ENCODE peak calls at places on chromosomes 11 and 22, in seven cellular contexts. One of them, this sample, is unnamed.

GRCh38 chr11:12377106-12377823 is at the start of gene PARVA:
- DNase-seq in esophagus muscularis mucosa: peak; percentile 92
- DNase-seq in body of pancreas: peak; percentile 77
- DNase-seq in IMR-90: peak; percentile 81
- DNase-seq in GM12878: no peak
- DNase-seq in tibial nerve: peak; percentile 36
- DNase-seq in endothelial cell of umbilical vein: peak; percentile 78
- DNase-seq in this sample: peak; percentile 68

GRCh38 chr22:48838846-48839730 is 988.6 kb downstream of the BRD1 start:
- DNase-seq in tibial nerve: no peak
- DNase-seq in esophagus muscularis mucosa: no peak
- DNase-seq in body of pancreas: no peak
- DNase-seq in GM12878: no peak
- DNase-seq in endothelial cell of umbilical vein: no peak
- DNase-seq in IMR-90: no peak
- DNase-seq in this sample: no peak

GRCh38 chr22:24094966-24095365 is 83.9 kb downstream of the CABIN1 start:
- DNase-seq in esophagus muscularis mucosa: no peak
- DNase-seq in IMR-90: no peak
- DNase-seq in body of pancreas: no peak
- DNase-seq in tibial nerve: no peak
- DNase-seq in GM12878: no peak
- DNase-seq in endothelial cell of umbilical vein: no peak
- DNase-seq in this sample: no peak

GRCh38 chr22:43714104-43714503 is 98.0 kb downstream of the EFCAB6 start:
- DNase-seq in body of pancreas: no peak
- DNase-seq in endothelial cell of umbilical vein: no peak
- DNase-seq in esophagus muscularis mucosa: no peak
- DNase-seq in tibial nerve: no peak
- DNase-seq in GM12878: no peak
- DNase-seq in IMR-90: no peak
- DNase-seq in this sample: no peak

GRCh38 chr22:28893810-28894209 is 10.4 kb downstream of the ZNRF3 start:
- DNase-seq in tibial nerve: no peak
- DNase-seq in GM12878: no peak
- DNase-seq in body of pancreas: no peak
- DNase-seq in IMR-90: no peak
- DNase-seq in endothelial cell of umbilical vein: no peak
- DNase-seq in esophagus muscularis mucosa: no peak
- DNase-seq in this sample: no peak

GRCh38 chr22:32584650-32585049 is 110.0 kb downstream of the FBXO7 start:
- DNase-seq in IMR-90: peak; percentile 64
- DNase-seq in body of pancreas: no peak
- DNase-seq in esophagus muscularis mucosa: no peak
- DNase-seq in GM12878: no peak
- DNase-seq in tibial nerve: peak; percentile 76
- DNase-seq in endothelial cell of umbilical vein: no peak
- DNase-seq in this sample: no peak

GRCh38 chr11:76010051-76010450 is 195.0 kb downstream of the UVRAG start:
- DNase-seq in tibial nerve: no peak
- DNase-seq in GM12878: no peak
- DNase-seq in body of pancreas: no peak
- DNase-seq in IMR-90: no peak
- DNase-seq in esophagus muscularis mucosa: no peak
- DNase-seq in endothelial cell of umbilical vein: no peak
- DNase-seq in this sample: no peak

GRCh38 chr11:126736682-126737404 is 263.7 kb downstream of the KIRREL3 start:
- DNase-seq in esophagus muscularis mucosa: no peak
- DNase-seq in endothelial cell of umbilical vein: no peak
- DNase-seq in IMR-90: no peak
- DNase-seq in body of pancreas: no peak
- DNase-seq in tibial nerve: no peak
- DNase-seq in GM12878: no peak
- DNase-seq in this sample: no peak

GRCh38 chr11:117949062-117949461 is 19.9 kb upstream of the TMPRSS13 start:
- DNase-seq in body of pancreas: no peak
- DNase-seq in tibial nerve: no peak
- DNase-seq in IMR-90: no peak
- DNase-seq in GM12878: no peak
- DNase-seq in endothelial cell of umbilical vein: no peak
- DNase-seq in esophagus muscularis mucosa: no peak
- DNase-seq in this sample: no peak

GRCh38 chr11:119979716-119980115 is 158.2 kb downstream of the TRIM29 start:
- DNase-seq in endothelial cell of umbilical vein: no peak
- DNase-seq in esophagus muscularis mucosa: no peak
- DNase-seq in GM12878: no peak
- DNase-seq in body of pancreas: no peak
- DNase-seq in tibial nerve: no peak
- DNase-seq in IMR-90: no peak
- DNase-seq in this sample: no peak

GRCh38 chr22:49590851-49591445 is 236.7 kb downstream of the BRD1 start:
- DNase-seq in endothelial cell of umbilical vein: no peak
- DNase-seq in tibial nerve: no peak
- DNase-seq in esophagus muscularis mucosa: no peak
- DNase-seq in body of pancreas: no peak
- DNase-seq in GM12878: no peak
- DNase-seq in IMR-90: no peak
- DNase-seq in this sample: no peak

GRCh38 chr11:34205326-34206035 is 100.1 kb downstream of the NAT10 start:
- DNase-seq in IMR-90: peak; percentile 39
- DNase-seq in body of pancreas: no peak
- DNase-seq in GM12878: no peak
- DNase-seq in esophagus muscularis mucosa: no peak
- DNase-seq in tibial nerve: no peak
- DNase-seq in endothelial cell of umbilical vein: no peak
- DNase-seq in this sample: no peak

GRCh38 chr11:45872513-45873356 is 12.7 kb upstream of the MAPK8IP1 start:
- DNase-seq in body of pancreas: peak; percentile 64
- DNase-seq in tibial nerve: no peak
- DNase-seq in endothelial cell of umbilical vein: peak; percentile 57
- DNase-seq in esophagus muscularis mucosa: no peak
- DNase-seq in IMR-90: peak; percentile 95
- DNase-seq in GM12878: no peak
- DNase-seq in this sample: peak; percentile 83

GRCh38 chr22:42632096-42632495 is 8.3 kb downstream of the ATP5MGL start:
- DNase-seq in esophagus muscularis mucosa: no peak
- DNase-seq in IMR-90: no peak
- DNase-seq in GM12878: no peak
- DNase-seq in tibial nerve: peak; percentile 4
- DNase-seq in body of pancreas: no peak
- DNase-seq in endothelial cell of umbilical vein: no peak
- DNase-seq in this sample: no peak

GRCh38 chr11:134940441-134941125 is 528.5 kb upstream of the B3GAT1 start:
- DNase-seq in IMR-90: no peak
- DNase-seq in GM12878: no peak
- DNase-seq in endothelial cell of umbilical vein: no peak
- DNase-seq in esophagus muscularis mucosa: no peak
- DNase-seq in tibial nerve: no peak
- DNase-seq in body of pancreas: no peak
- DNase-seq in this sample: no peak

GRCh38 chr22:47716890-47717615 is 954.6 kb downstream of the TBC1D22A start:
- DNase-seq in tibial nerve: no peak
- DNase-seq in IMR-90: no peak
- DNase-seq in GM12878: no peak
- DNase-seq in esophagus muscularis mucosa: peak; percentile 68
- DNase-seq in body of pancreas: no peak
- DNase-seq in endothelial cell of umbilical vein: no peak
- DNase-seq in this sample: no peak

GRCh38 chr11:534592-535518 is 521 bp downstream of the HRAS start:
- DNase-seq in tibial nerve: no peak
- DNase-seq in GM12878: no peak
- DNase-seq in body of pancreas: peak; percentile 42
- DNase-seq in endothelial cell of umbilical vein: peak; percentile 24
- DNase-seq in esophagus muscularis mucosa: no peak
- DNase-seq in IMR-90: no peak
- DNase-seq in this sample: no peak

GRCh38 chr11:11157201-11157600 is 195.8 kb downstream of the CSNK2A3 start:
- DNase-seq in endothelial cell of umbilical vein: peak; percentile 6
- DNase-seq in tibial nerve: no peak
- DNase-seq in IMR-90: peak; percentile 8
- DNase-seq in esophagus muscularis mucosa: peak; percentile 45
- DNase-seq in body of pancreas: no peak
- DNase-seq in GM12878: no peak
- DNase-seq in this sample: no peak

GRCh38 chr11:112925516-112926310 is 35.5 kb upstream of the NCAM1 start:
- DNase-seq in IMR-90: no peak
- DNase-seq in endothelial cell of umbilical vein: no peak
- DNase-seq in tibial nerve: no peak
- DNase-seq in body of pancreas: no peak
- DNase-seq in esophagus muscularis mucosa: no peak
- DNase-seq in GM12878: no peak
- DNase-seq in this sample: no peak

GRCh38 chr11:105000167-105000566 is 22.8 kb downstream of the CASP5 start:
- DNase-seq in body of pancreas: no peak
- DNase-seq in endothelial cell of umbilical vein: no peak
- DNase-seq in IMR-90: no peak
- DNase-seq in esophagus muscularis mucosa: no peak
- DNase-seq in tibial nerve: no peak
- DNase-seq in GM12878: no peak
- DNase-seq in this sample: no peak

GRCh38 chr11:15774021-15774862 is 582.1 kb downstream of the SOX6 start:
- DNase-seq in tibial nerve: no peak
- DNase-seq in GM12878: no peak
- DNase-seq in endothelial cell of umbilical vein: no peak
- DNase-seq in IMR-90: no peak
- DNase-seq in body of pancreas: no peak
- DNase-seq in esophagus muscularis mucosa: peak; percentile 72
- DNase-seq in this sample: no peak

GRCh38 chr22:47836957-47837356 is 1074.5 kb downstream of the TBC1D22A start:
- DNase-seq in IMR-90: no peak
- DNase-seq in body of pancreas: no peak
- DNase-seq in GM12878: no peak
- DNase-seq in endothelial cell of umbilical vein: no peak
- DNase-seq in esophagus muscularis mucosa: no peak
- DNase-seq in tibial nerve: no peak
- DNase-seq in this sample: peak; percentile 43

GRCh38 chr11:71426413-71426812 is 21.8 kb downstream of the DHCR7 start:
- DNase-seq in endothelial cell of umbilical vein: no peak
- DNase-seq in tibial nerve: no peak
- DNase-seq in GM12878: peak; percentile 8
- DNase-seq in esophagus muscularis mucosa: no peak
- DNase-seq in IMR-90: no peak
- DNase-seq in body of pancreas: no peak
- DNase-seq in this sample: no peak

GRCh38 chr11:3853935-3854659 is 1.4 kb upstream of the STIM1 start:
- DNase-seq in esophagus muscularis mucosa: no peak
- DNase-seq in endothelial cell of umbilical vein: no peak
- DNase-seq in IMR-90: no peak
- DNase-seq in body of pancreas: peak; percentile 45
- DNase-seq in GM12878: peak; percentile 86
- DNase-seq in tibial nerve: no peak
- DNase-seq in this sample: peak; percentile 54

GRCh38 chr22:24459911-24460310 is 32.5 kb downstream of the ADORA2A start:
- DNase-seq in body of pancreas: no peak
- DNase-seq in GM12878: no peak
- DNase-seq in endothelial cell of umbilical vein: peak; percentile 87
- DNase-seq in esophagus muscularis mucosa: no peak
- DNase-seq in IMR-90: no peak
- DNase-seq in tibial nerve: no peak
- DNase-seq in this sample: no peak

GRCh38 chr22:41285820-41286638 is at the start of gene RANGAP1:
- DNase-seq in body of pancreas: peak; percentile 98
- DNase-seq in GM12878: peak; percentile 98
- DNase-seq in IMR-90: peak; percentile 98
- DNase-seq in tibial nerve: peak; percentile 91
- DNase-seq in esophagus muscularis mucosa: peak; percentile 99
- DNase-seq in endothelial cell of umbilical vein: peak; percentile 99
- DNase-seq in this sample: peak; percentile 99
- TF ChIP-seq POLR2A in body of pancreas: peak; percentile 92
- TF ChIP-seq POLR2A in GM12878: peak; percentile 92
- TF ChIP-seq POLR2A in IMR-90: peak; percentile 95
- TF ChIP-seq POLR2A in tibial nerve: no peak
- TF ChIP-seq POLR2A in esophagus muscularis mucosa: peak; percentile 62
- TF ChIP-seq POLR2A in endothelial cell of umbilical vein: peak; percentile 72
- TF ChIP-seq POLR2A in this sample: peak; percentile 82

GRCh38 chr11:48127521-48128183 is 89.0 kb upstream of the OR4B1 start:
- DNase-seq in esophagus muscularis mucosa: no peak
- DNase-seq in IMR-90: no peak
- DNase-seq in GM12878: no peak
- DNase-seq in endothelial cell of umbilical vein: no peak
- DNase-seq in tibial nerve: no peak
- DNase-seq in body of pancreas: no peak
- DNase-seq in this sample: no peak
- H3K36me3 ChIP-seq in esophagus muscularis mucosa: peaks cover 6% of the 10 kb centered on the region
- H3K36me3 ChIP-seq in IMR-90: peaks cover 31% of the 10 kb centered on the region
- H3K36me3 ChIP-seq in GM12878: no peaks in the 10 kb centered on the region
- H3K36me3 ChIP-seq in endothelial cell of umbilical vein: no peaks in the 10 kb centered on the region
- H3K36me3 ChIP-seq in tibial nerve: no peaks in the 10 kb centered on the region
- H3K36me3 ChIP-seq in body of pancreas: peaks cover 28% of the 10 kb centered on the region
- H3K36me3 ChIP-seq in this sample: peaks cover 12% of the 10 kb centered on the region

DNA sequence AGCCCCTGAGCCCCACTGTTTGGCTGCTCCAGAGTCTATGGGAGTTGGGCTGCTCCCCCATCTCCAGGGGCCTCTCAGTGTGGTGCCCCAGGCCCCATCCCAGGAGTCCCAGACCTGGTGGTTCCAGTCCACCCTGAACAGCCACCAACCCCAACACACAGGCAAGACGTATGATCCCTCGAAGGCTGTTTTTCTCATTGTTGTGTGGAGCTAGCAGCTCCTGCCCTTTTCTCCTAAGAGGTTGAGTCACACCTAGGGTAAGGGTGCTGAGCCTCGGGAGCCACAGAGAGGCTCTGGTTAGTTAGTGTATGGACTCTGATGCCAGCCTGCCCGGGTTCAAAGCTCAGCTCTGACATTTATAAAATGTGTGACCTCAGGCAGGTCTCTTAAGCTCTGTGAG is 47.1 kb downstream of the FBLN1 start:
- DNase-seq in GM12878: no peak
- DNase-seq in tibial nerve: no peak
- DNase-seq in esophagus muscularis mucosa: no peak
- DNase-seq in body of pancreas: no peak
- DNase-seq in IMR-90: no peak
- DNase-seq in endothelial cell of umbilical vein: no peak
- DNase-seq in this sample: no peak
- TF ChIP-seq POLR2A in GM12878: no peak
- TF ChIP-seq POLR2A in tibial nerve: no peak
- TF ChIP-seq POLR2A in esophagus muscularis mucosa: no peak
- TF ChIP-seq POLR2A in body of pancreas: no peak
- TF ChIP-seq POLR2A in IMR-90: no peak
- TF ChIP-seq POLR2A in endothelial cell of umbilical vein: no peak
- TF ChIP-seq POLR2A in this sample: no peak

DNA sequence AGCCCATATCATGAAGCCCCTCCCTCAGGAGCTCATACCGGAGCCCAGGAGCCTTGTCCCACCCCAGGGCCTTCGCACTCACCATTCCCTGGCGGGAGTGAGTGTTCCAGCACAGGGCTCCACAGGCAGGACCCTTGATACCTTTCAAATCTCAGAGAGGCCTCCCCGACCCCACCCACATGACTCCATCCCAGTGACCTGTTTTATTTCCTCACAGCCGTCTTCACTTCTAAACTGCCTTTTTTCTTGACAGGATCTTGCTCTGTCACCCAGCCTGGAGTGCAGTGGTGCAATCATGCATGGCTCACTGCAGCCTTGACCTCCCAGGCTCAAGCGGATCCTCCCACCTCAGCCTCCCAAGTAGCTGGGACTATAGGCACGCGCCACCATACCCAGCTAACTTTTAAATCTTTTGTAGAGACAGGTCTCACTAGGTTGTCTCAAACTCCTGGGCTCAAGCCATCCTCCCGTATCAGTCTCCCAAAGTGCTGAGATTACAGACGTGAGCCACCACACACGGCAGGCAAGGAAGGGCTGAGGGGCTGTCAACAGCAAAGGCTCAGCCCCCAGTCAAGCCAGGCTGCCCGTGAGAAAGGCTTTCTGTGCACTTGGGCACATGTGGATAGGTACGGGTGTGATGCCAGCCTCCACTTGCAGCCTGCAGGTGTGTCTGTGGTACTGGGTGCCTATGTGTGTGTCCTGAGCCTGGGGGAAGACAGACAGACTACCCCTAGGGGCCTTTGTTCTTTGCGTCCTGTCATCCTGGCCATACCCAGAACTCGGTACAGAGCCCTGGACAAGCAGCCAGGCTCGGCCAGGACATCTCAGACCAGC is 9.3 kb downstream of the RPL3 start:
- DNase-seq in esophagus muscularis mucosa: no peak
- DNase-seq in body of pancreas: no peak
- DNase-seq in IMR-90: peak; percentile 58
- DNase-seq in endothelial cell of umbilical vein: no peak
- DNase-seq in tibial nerve: no peak
- DNase-seq in GM12878: no peak
- DNase-seq in this sample: no peak
- H3K36me3 ChIP-seq in esophagus muscularis mucosa: peaks cover 37% of the 10 kb centered on the region
- H3K36me3 ChIP-seq in body of pancreas: peaks cover 33% of the 10 kb centered on the region
- H3K36me3 ChIP-seq in IMR-90: peaks cover 71% of the 10 kb centered on the region
- H3K36me3 ChIP-seq in endothelial cell of umbilical vein: peaks cover 31% of the 10 kb centered on the region
- H3K36me3 ChIP-seq in tibial nerve: peaks cover 30% of the 10 kb centered on the region
- H3K36me3 ChIP-seq in GM12878: peaks cover 36% of the 10 kb centered on the region
- H3K36me3 ChIP-seq in this sample: no peaks in the 10 kb centered on the region

This sample was measured in adrenal gland.